ENCODE peak calls at places on chromosomes 11 and 22, in four cellular contexts. One of them, this sample, is unnamed.

GRCh38 chr11:2929880-2930704 is 872 bp upstream of the PHLDA2 start:
- DNase-seq in HFF-Myc: no peak
- DNase-seq in PC-9: no peak
- DNase-seq in foreskin fibroblast: peak; percentile 59
- DNase-seq in this sample: no peak

GRCh38 chr11:86091566-86091965 is 22.7 kb upstream of the PICALM start:
- DNase-seq in HFF-Myc: no peak
- DNase-seq in PC-9: no peak
- DNase-seq in foreskin fibroblast: peak; percentile 41
- DNase-seq in this sample: peak; percentile 59

GRCh38 chr22:25053153-25053805 is 100.8 kb downstream of the KIAA1671 start:
- DNase-seq in HFF-Myc: no peak
- DNase-seq in PC-9: no peak
- DNase-seq in foreskin fibroblast: no peak
- DNase-seq in this sample: no peak

GRCh38 chr22:46865642-46866041 is 103.2 kb downstream of the TBC1D22A start:
- DNase-seq in HFF-Myc: no peak
- DNase-seq in PC-9: no peak
- DNase-seq in foreskin fibroblast: no peak
- DNase-seq in this sample: no peak

GRCh38 chr11:128022007-128022368 is 565.4 kb downstream of the ETS1 start:
- DNase-seq in HFF-Myc: no peak
- DNase-seq in PC-9: no peak
- DNase-seq in foreskin fibroblast: peak; percentile 66
- DNase-seq in this sample: no peak

GRCh38 chr22:37818397-37819099 is 4.6 kb upstream of the GALR3 start:
- DNase-seq in HFF-Myc: no peak
- DNase-seq in PC-9: peak; percentile 44
- DNase-seq in foreskin fibroblast: peak; percentile 55
- DNase-seq in this sample: no peak

GRCh38 chr11:43942651-43943356 is 367 bp downstream of the C11orf96 start:
- DNase-seq in HFF-Myc: no peak
- DNase-seq in PC-9: no peak
- DNase-seq in foreskin fibroblast: no peak
- DNase-seq in this sample: no peak

GRCh38 chr11:2928605-2929510 is at the start of gene PHLDA2:
- DNase-seq in HFF-Myc: no peak
- DNase-seq in PC-9: no peak
- DNase-seq in foreskin fibroblast: peak; percentile 82
- DNase-seq in this sample: no peak

GRCh38 chr11:77473001-77473800 is 693 bp downstream of the PAK1 start:
- DNase-seq in HFF-Myc: no peak
- DNase-seq in PC-9: peak; percentile 58
- DNase-seq in foreskin fibroblast: no peak
- DNase-seq in this sample: no peak

GRCh38 chr11:123116486-123116885 is 54.5 kb upstream of the HSPA8 start:
- DNase-seq in HFF-Myc: no peak
- DNase-seq in PC-9: no peak
- DNase-seq in foreskin fibroblast: no peak
- DNase-seq in this sample: no peak

GRCh38 chr11:44016129-44016528 is 31.7 kb upstream of the ACCSL start:
- DNase-seq in HFF-Myc: peak; percentile 11
- DNase-seq in PC-9: no peak
- DNase-seq in foreskin fibroblast: peak; percentile 44
- DNase-seq in this sample: no peak

GRCh38 chr11:92297551-92298237 is 73.1 kb downstream of the FAT3 start:
- DNase-seq in HFF-Myc: no peak
- DNase-seq in PC-9: no peak
- DNase-seq in foreskin fibroblast: no peak
- DNase-seq in this sample: no peak

GRCh38 chr11:69080361-69080973 is 31.7 kb downstream of the TPCN2 start:
- DNase-seq in HFF-Myc: no peak
- DNase-seq in PC-9: peak; percentile 82
- DNase-seq in foreskin fibroblast: peak; percentile 24
- DNase-seq in this sample: no peak

GRCh38 chr11:78248903-78249302 is 60.2 kb downstream of the USP35 start:
- DNase-seq in HFF-Myc: no peak
- DNase-seq in PC-9: no peak
- DNase-seq in foreskin fibroblast: no peak
- DNase-seq in this sample: no peak

GRCh38 chr11:113694390-113694789 is 11.7 kb downstream of the TMPRSS5 start:
- DNase-seq in HFF-Myc: no peak
- DNase-seq in PC-9: no peak
- DNase-seq in foreskin fibroblast: no peak
- DNase-seq in this sample: no peak

GRCh38 chr11:27991731-27992130 is 116.2 kb downstream of the KIF18A start:
- DNase-seq in HFF-Myc: no peak
- DNase-seq in PC-9: no peak
- DNase-seq in foreskin fibroblast: peak; percentile 28
- DNase-seq in this sample: no peak

GRCh38 chr11:114257621-114258558 is 38.3 kb upstream of the NNMT start:
- DNase-seq in HFF-Myc: no peak
- DNase-seq in PC-9: no peak
- DNase-seq in foreskin fibroblast: peak; percentile 64
- DNase-seq in this sample: no peak

GRCh38 chr11:4891996-4892640 is 10.4 kb downstream of the OR51T1 start:
- DNase-seq in HFF-Myc: peak; percentile 33
- DNase-seq in PC-9: no peak
- DNase-seq in foreskin fibroblast: peak; percentile 29
- DNase-seq in this sample: peak; percentile 91

GRCh38 chr11:116107229-116107628 is 603.0 kb upstream of the CADM1 start:
- DNase-seq in HFF-Myc: no peak
- DNase-seq in PC-9: no peak
- DNase-seq in foreskin fibroblast: no peak
- DNase-seq in this sample: no peak

GRCh38 chr11:94528551-94528950 is 15.2 kb upstream of the FUT4 start:
- DNase-seq in HFF-Myc: no peak
- DNase-seq in PC-9: no peak
- DNase-seq in foreskin fibroblast: no peak
- DNase-seq in this sample: no peak

GRCh38 chr11:133900176-133901105 is 55.1 kb upstream of the SPATA19 start:
- DNase-seq in HFF-Myc: no peak
- DNase-seq in PC-9: no peak
- DNase-seq in foreskin fibroblast: no peak
- DNase-seq in this sample: no peak

GRCh38 chr11:65491614-65492386 is 7.0 kb upstream of the MALAT1 start:
- DNase-seq in HFF-Myc: no peak
- DNase-seq in PC-9: peak; percentile 93
- DNase-seq in foreskin fibroblast: peak; percentile 93
- DNase-seq in this sample: peak; percentile 84

DNA sequence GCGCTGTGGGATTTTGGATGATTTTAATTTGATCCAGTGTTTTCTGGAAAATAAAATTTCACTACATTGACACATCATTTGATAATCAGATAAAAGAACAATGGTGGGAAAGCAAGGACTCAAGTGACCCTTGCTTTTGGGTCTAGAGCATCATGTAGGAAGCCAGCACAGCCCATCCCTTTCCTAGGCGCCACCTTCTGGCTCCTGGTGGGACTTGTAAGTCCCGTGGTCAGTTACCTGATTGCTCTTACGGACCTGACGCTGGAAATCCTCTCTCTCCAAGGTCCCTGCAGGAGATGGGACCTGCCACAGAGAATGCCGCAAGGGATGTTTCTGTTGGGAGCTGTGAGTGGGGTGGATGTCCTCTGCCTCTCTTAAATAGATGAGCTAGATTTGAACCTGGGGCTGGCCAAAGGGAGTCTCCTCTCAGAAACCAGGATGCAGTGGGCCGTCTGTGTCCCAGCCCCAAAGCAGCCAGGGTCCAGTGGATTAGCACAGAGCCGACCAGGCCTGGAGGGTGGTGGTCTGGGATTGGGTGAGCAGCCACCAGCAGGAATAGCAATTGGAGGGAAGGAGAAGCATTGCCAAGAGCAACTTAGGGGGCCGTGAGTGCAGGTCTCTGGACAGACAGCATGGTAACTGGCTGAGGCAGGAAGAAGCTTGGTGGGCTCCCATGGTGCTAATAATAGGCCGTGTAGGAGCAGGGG is 21.7 kb downstream of the TIMP3 start:
- DNase-seq in HFF-Myc: no peak
- DNase-seq in PC-9: no peak
- DNase-seq in foreskin fibroblast: no peak
- DNase-seq in this sample: peak; percentile 19
- TF ChIP-seq CTCF in HFF-Myc: peak; percentile 51
- TF ChIP-seq CTCF in PC-9: peak; percentile 60
- TF ChIP-seq CTCF in foreskin fibroblast: peak; percentile 33
- TF ChIP-seq CTCF in this sample: peak; percentile 67

GRCh38 chr11:1443737-1444136 is 42.8 kb downstream of the MOB2 start:
- DNase-seq in HFF-Myc: no peak
- DNase-seq in PC-9: no peak
- DNase-seq in foreskin fibroblast: no peak
- DNase-seq in this sample: no peak

GRCh38 chr11:1440496-1440895 is 46.1 kb downstream of the MOB2 start:
- DNase-seq in HFF-Myc: no peak
- DNase-seq in PC-9: no peak
- DNase-seq in foreskin fibroblast: no peak
- DNase-seq in this sample: no peak

GRCh38 chr11:1442807-1443366 is 43.7 kb downstream of the MOB2 start:
- DNase-seq in HFF-Myc: no peak
- DNase-seq in PC-9: no peak
- DNase-seq in foreskin fibroblast: no peak
- DNase-seq in this sample: no peak

GRCh38 chr11:1440066-1440465 is 46.5 kb downstream of the MOB2 start:
- DNase-seq in HFF-Myc: no peak
- DNase-seq in PC-9: no peak
- DNase-seq in foreskin fibroblast: no peak
- DNase-seq in this sample: no peak

DNA sequence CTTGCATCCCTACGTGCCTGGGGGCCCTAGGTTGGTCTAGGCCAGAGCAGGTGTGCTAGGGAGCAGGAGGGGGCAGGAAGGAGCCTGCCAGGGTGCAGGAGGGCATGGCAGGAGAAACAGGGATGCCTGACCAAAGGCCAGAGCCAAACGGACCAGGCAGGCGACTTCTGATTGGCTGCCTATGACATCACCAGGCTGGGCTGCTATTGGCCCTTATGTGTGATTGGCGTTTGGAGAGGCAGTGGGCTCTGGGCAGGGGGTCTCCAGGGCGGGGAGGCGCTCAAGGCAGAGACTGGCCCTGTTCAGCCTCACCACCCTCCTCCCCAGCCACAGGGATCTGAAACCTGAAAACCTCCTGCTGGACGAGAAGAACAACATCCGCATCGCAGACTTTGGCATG is 44.4 kb downstream of the MOB2 start:
- DNase-seq in HFF-Myc: no peak
- DNase-seq in PC-9: no peak
- DNase-seq in foreskin fibroblast: no peak
- DNase-seq in this sample: no peak
- H3K4me3 ChIP-seq in HFF-Myc: no peak overlapping the region
- H3K4me3 ChIP-seq in PC-9: no peak overlapping the region
- H3K4me3 ChIP-seq in foreskin fibroblast: no peak overlapping the region
- H3K4me3 ChIP-seq in this sample: no peak overlapping the region

GRCh38 chr11:105458071-105458470 is 151.8 kb upstream of the GRIA4 start:
- DNase-seq in HFF-Myc: no peak
- DNase-seq in PC-9: no peak
- DNase-seq in foreskin fibroblast: no peak
- DNase-seq in this sample: no peak

DNA sequence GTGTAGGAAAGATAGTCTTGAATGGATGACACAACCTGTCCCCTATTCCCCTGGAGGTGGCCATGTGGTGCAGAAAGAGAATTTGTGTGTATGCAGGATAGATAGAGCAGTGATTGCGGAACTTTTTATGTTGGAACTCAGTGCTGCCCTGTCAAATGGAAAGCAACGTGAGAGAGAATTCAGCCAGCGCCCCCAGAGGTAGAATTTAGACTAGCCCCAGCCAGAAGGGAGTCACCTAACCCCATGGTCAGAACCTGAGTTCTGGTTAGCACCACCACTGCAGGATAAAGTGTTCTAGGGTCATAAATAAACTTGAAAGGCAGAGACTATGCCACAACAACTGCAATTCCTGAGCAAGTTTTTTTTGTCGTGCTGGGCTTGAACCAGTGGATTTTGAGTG is 152.9 kb upstream of the GRIA4 start:
- DNase-seq in HFF-Myc: no peak
- DNase-seq in PC-9: no peak
- DNase-seq in foreskin fibroblast: no peak
- DNase-seq in this sample: no peak
- TF ChIP-seq CTCF in HFF-Myc: peak; percentile 28
- TF ChIP-seq CTCF in PC-9: peak; percentile 31
- TF ChIP-seq CTCF in foreskin fibroblast: peak; percentile 5
- TF ChIP-seq CTCF in this sample: no peak

GRCh38 chr11:12376259-12376971 is 956 bp upstream of the PARVA start:
- DNase-seq in HFF-Myc: peak; percentile 33
- DNase-seq in PC-9: no peak
- DNase-seq in foreskin fibroblast: peak; percentile 65
- DNase-seq in this sample: peak; percentile 63
- H3K4me3 ChIP-seq in HFF-Myc: peak overlapping the region; percentile 49
- H3K4me3 ChIP-seq in PC-9: no peak overlapping the region
- H3K4me3 ChIP-seq in foreskin fibroblast: peak overlapping the region; percentile 89
- H3K4me3 ChIP-seq in this sample: no peak overlapping the region

DNA sequence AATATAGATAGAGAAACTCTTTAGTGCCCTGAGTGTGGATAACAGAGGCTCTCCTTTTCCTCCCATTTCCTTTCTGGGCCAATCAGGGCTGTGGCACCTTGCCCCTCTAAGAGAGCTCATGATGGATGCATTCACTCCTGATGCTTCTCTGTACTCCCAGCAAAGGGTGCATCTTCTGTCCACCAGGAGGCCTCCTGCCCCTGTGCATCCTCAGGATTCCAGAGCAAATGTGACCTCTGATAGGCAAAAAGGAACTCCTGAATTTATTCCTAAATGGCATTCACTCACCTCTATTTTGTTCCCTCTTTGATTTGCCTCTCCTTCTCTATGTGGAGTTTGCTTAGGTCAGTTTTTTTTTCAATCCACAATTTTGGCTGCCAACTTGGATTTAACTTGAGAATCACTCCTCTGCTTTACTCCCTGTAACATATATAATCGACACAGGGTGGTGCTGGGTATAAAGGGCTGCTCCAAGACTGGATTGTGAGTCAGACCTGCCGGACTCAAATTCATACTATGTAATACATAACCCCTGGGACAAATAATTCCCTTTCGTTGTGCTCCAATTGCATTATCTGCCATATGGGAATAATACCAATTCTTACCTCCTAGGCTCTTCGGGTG is 1.1 kb upstream of the MRGPRX4 start:
- DNase-seq in HFF-Myc: peak; percentile 10
- DNase-seq in PC-9: peak; percentile 45
- DNase-seq in foreskin fibroblast: peak; percentile 13
- DNase-seq in this sample: no peak
- TF ChIP-seq CTCF in HFF-Myc: peak; percentile 66
- TF ChIP-seq CTCF in PC-9: peak; percentile 88
- TF ChIP-seq CTCF in foreskin fibroblast: peak; percentile 58
- TF ChIP-seq CTCF in this sample: peak; percentile 45

GRCh38 chr22:39994566-39995345 is at the start of gene FAM83F:
- DNase-seq in HFF-Myc: no peak
- DNase-seq in PC-9: peak; percentile 70
- DNase-seq in foreskin fibroblast: no peak
- DNase-seq in this sample: no peak

GRCh38 chr22:39996732-39997131 is 2.0 kb downstream of the FAM83F start:
- DNase-seq in HFF-Myc: no peak
- DNase-seq in PC-9: no peak
- DNase-seq in foreskin fibroblast: no peak
- DNase-seq in this sample: no peak

GRCh38 chr22:39997421-39997820 is 2.7 kb downstream of the FAM83F start:
- DNase-seq in HFF-Myc: no peak
- DNase-seq in PC-9: no peak
- DNase-seq in foreskin fibroblast: no peak
- DNase-seq in this sample: no peak

GRCh38 chr22:39994046-39994565 is 648 bp upstream of the FAM83F start:
- DNase-seq in HFF-Myc: no peak
- DNase-seq in PC-9: no peak
- DNase-seq in foreskin fibroblast: no peak
- DNase-seq in this sample: no peak

GRCh38 chr22:39995346-39996252 is 845 bp downstream of the FAM83F start:
- DNase-seq in HFF-Myc: no peak
- DNase-seq in PC-9: no peak
- DNase-seq in foreskin fibroblast: no peak
- DNase-seq in this sample: no peak
- H3K4me3 ChIP-seq in HFF-Myc: no peak overlapping the region
- H3K4me3 ChIP-seq in PC-9: peak overlapping the region; percentile 61
- H3K4me3 ChIP-seq in foreskin fibroblast: no peak overlapping the region
- H3K4me3 ChIP-seq in this sample: no peak overlapping the region

This sample was measured in astrocyte of the cerebellum.